ENCODE peak calls at places on chromosome 6, in five cellular contexts. I is SK-N-SH, Z is K562, O is GM12878, R is HepG2. T is an unnamed sample.

GRCh38 chr6:158111987-158112386 is 56.1 kb downstream of the SERAC1 start:
- DNase-seq in Z (no peak), O (no peak), R (no peak), I (no peak), T (no peak)

GRCh38 chr6:91634791-91635190 is 1047.9 kb upstream of the MAP3K7 start:
- DNase-seq in O (no peak), R (no peak), Z (no peak), I (no peak), T (no peak)

GRCh38 chr6:35253249-35253648 is 6.3 kb upstream of the ZNF76 start:
- DNase-seq in I (no peak), R (no peak), O (no peak), Z (no peak), T (no peak)

GRCh38 chr6:156017838-156018237 is 562.2 kb upstream of the NOX3 start:
- DNase-seq in R (no peak), I (no peak), Z (no peak), O (no peak), T (peak)

GRCh38 chr6:106254636-106255035 is 70.9 kb downstream of the ATG5 start:
- DNase-seq in I (no peak), O (no peak), R (no peak), Z (no peak), T (peak)

GRCh38 chr6:80163754-80164187 is 57.3 kb downstream of the BCKDHB start:
- DNase-seq in O (peak), I (no peak), Z (no peak), R (peak), T (peak)

GRCh38 chr6:150412221-150412620 is 43.4 kb downstream of the IYD start:
- DNase-seq in O (no peak), Z (no peak), I (no peak), R (no peak), T (no peak)

GRCh38 chr6:54801669-54802068 is 44.9 kb upstream of the FAM83B start:
- DNase-seq in O (no peak), R (no peak), Z (no peak), I (no peak), T (peak)

GRCh38 chr6:145699462-145699861 is 35.9 kb downstream of the EPM2A start:
- DNase-seq in I (no peak), O (no peak), R (no peak), Z (no peak), T (peak)

GRCh38 chr6:130587778-130588520 is 222.1 kb downstream of the TMEM200A start:
- DNase-seq in R (no peak), Z (no peak), I (no peak), O (no peak), T (peak)

GRCh38 chr6:29763491-29764289 is 40.5 kb downstream of the HLA-F start:
- DNase-seq in I (no peak), Z (no peak), R (no peak), O (no peak), T (peak)

GRCh38 chr6:143864234-143864633 is at the start of gene ZC2HC1B:
- DNase-seq in O (no peak), R (no peak), Z (no peak), I (no peak), T (peak)

GRCh38 chr6:11391934-11392777 is 145.4 kb upstream of the TMEM170B start:
- DNase-seq in R (peak), O (no peak), Z (no peak), I (no peak), T (no peak)

GRCh38 chr6:140485740-140486467 is 1111.5 kb upstream of the CITED2 start:
- DNase-seq in I (no peak), R (no peak), O (peak), Z (no peak), T (peak)

GRCh38 chr6:83467620-83468036 is 36.8 kb upstream of the ME1 start:
- DNase-seq in Z (no peak), O (no peak), I (no peak), R (no peak), T (no peak)

GRCh38 chr6:72524011-72524645 is 97.7 kb upstream of the KCNQ5 start:
- DNase-seq in I (no peak), O (no peak), Z (no peak), R (no peak), T (no peak)

GRCh38 chr6:55082021-55082420 is 92.3 kb upstream of the HCRTR2 start:
- DNase-seq in O (no peak), I (no peak), Z (no peak), R (no peak), T (no peak)

GRCh38 chr6:160088069-160088773 is 33.4 kb upstream of the SLC22A1 start:
- DNase-seq in Z (peak), R (peak), I (peak), O (no peak), T (peak)

GRCh38 chr6:85561750-85562357 is 31.8 kb downstream of the SNX14 start:
- DNase-seq in O (no peak), I (no peak), Z (no peak), R (no peak), T (peak)

GRCh38 chr6:106894978-106895702 is 79.4 kb downstream of the CD24 start:
- DNase-seq in O (no peak), R (peak), Z (peak), I (no peak), T (peak)

GRCh38 chr6:133399426-133399825 is 158.3 kb downstream of the EYA4 start:
- DNase-seq in O (no peak), Z (no peak), R (no peak), I (no peak), T (no peak)

GRCh38 chr6:42142118-42142835 is at the start of gene C6orf132:
- DNase-seq in Z (no peak), R (peak), I (peak), O (no peak), T (no peak)
- TF ChIP-seq MXI1 in Z (no peak), R (no peak), I (no peak), O (no peak), T (no peak)

GRCh38 chr6:139338845-139339244 is 35.6 kb downstream of the CITED2 start:
- DNase-seq in R (no peak), Z (no peak), I (no peak), O (no peak), T (peak)

GRCh38 chr6:139336488-139336887 is 38.0 kb downstream of the CITED2 start:
- DNase-seq in O (no peak), Z (no peak), R (no peak), I (no peak), T (peak)

GRCh38 chr6:139337830-139338229 is 36.6 kb downstream of the CITED2 start:
- DNase-seq in O (no peak), I (no peak), R (no peak), Z (no peak), T (no peak)

GRCh38 chr6:139335447-139336210 is 38.8 kb downstream of the CITED2 start:
- DNase-seq in O (no peak), I (no peak), Z (no peak), R (no peak), T (no peak)

DNA sequence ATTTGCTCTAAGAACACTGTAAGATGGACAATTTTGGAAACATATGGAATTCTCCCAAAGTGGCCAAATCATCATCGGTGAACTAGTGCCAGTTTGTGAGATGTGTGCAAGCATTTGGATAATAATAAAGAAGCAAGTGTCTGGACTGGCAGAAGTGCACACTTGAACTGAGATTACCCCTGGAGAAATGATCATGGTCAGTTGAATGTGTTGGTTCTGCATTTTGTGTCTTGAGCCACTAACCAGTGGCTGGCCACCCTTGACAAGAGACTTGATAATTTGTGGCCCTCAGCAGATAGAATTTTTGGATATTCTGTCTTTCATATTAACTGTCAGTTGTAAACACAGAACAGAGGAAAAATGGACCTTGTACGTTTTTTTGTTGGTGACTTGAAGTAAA is 37.5 kb downstream of the CITED2 start:
- DNase-seq in O (no peak), Z (no peak), I (no peak), R (no peak), T (no peak)
- TF ChIP-seq MXI1 in O (no peak), Z (no peak), I (no peak), R (no peak), T (no peak)

GRCh38 chr6:166516256-166516655 is 70.2 kb downstream of the RAMACL start:
- DNase-seq in O (no peak), R (no peak), Z (no peak), I (no peak), T (peak)
- TF ChIP-seq MXI1 in O (no peak), R (no peak), Z (no peak), I (no peak), T (no peak)

GRCh38 chr6:149212892-149213786 is 104.4 kb upstream of the TAB2 start:
- DNase-seq in O (no peak), Z (no peak), I (no peak), R (no peak), T (no peak)
- TF ChIP-seq MXI1 in O (no peak), Z (no peak), I (no peak), R (no peak), T (no peak)

DNA sequence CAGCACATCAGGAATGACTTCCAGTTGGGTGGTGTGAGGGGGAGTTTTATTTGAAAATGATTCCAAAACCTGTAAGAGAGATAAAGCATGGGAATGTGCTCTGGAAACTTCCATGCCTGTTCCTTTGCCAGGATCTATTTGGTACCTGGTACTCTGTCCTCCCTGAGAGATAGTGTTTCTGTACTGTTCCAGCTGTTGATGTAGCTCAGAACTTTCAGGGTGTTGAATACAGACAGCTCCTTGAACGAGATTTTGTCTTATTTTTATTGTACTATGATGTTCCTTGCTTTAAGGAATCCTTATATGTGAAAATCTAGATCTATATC is 148.7 kb upstream of the RIPOR2 start:
- DNase-seq in Z (no peak), O (no peak), R (no peak), I (no peak), T (no peak)
- TF ChIP-seq MXI1 in Z (no peak), O (no peak), R (no peak), I (no peak), T (no peak)

DNA sequence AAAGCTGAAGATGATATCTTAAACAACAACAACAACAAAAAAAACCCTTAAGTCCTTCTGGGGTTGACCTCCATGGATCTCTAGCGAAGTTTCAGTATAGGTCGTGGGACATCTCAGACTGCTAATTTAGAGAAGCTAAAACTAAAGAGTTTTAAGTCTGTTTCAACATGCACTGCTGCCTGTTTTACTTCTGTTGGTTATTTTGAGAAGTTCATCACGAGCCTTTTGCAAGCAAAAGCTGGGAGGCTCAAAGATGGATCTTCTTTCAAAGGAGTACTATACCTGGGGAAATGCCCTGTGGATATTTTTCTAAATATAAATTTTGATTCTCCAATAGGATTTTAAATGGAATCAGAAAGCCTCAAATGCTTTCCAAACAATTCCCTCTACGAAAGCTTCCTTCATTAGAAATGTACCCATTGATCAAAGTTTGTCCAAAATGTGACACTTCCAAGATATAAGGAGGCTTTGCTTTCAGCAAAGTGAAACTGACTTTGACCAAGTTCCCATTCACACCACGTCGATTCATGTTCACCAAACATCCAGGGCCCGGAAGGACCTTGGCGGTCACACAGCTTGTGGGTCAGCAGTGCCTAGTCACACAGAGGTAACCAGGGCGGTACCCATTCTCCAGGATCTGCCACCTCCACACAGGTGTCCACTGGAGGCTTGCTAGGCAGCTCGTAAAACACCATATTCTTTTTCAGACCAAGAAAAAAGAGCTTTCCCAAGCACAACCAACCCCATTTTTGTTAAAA is 94.7 kb upstream of the QKI start:
- DNase-seq in O (no peak), R (no peak), Z (no peak), I (no peak), T (no peak)
- TF ChIP-seq MXI1 in O (no peak), R (no peak), Z (no peak), I (no peak), T (no peak)

GRCh38 chr6:68774843-68775242 is 139.8 kb downstream of the ADGRB3 start:
- DNase-seq in Z (no peak), R (no peak), O (no peak), I (no peak), T (no peak)

GRCh38 chr6:68777956-68778355 is 142.9 kb downstream of the ADGRB3 start:
- DNase-seq in R (no peak), Z (no peak), O (no peak), I (peak), T (peak)

GRCh38 chr6:68779366-68779765 is 144.3 kb downstream of the ADGRB3 start:
- DNase-seq in Z (no peak), O (no peak), R (no peak), I (no peak), T (no peak)

GRCh38 chr6:68776382-68776781 is 141.3 kb downstream of the ADGRB3 start:
- DNase-seq in Z (no peak), I (no peak), O (no peak), R (no peak), T (no peak)

DNA sequence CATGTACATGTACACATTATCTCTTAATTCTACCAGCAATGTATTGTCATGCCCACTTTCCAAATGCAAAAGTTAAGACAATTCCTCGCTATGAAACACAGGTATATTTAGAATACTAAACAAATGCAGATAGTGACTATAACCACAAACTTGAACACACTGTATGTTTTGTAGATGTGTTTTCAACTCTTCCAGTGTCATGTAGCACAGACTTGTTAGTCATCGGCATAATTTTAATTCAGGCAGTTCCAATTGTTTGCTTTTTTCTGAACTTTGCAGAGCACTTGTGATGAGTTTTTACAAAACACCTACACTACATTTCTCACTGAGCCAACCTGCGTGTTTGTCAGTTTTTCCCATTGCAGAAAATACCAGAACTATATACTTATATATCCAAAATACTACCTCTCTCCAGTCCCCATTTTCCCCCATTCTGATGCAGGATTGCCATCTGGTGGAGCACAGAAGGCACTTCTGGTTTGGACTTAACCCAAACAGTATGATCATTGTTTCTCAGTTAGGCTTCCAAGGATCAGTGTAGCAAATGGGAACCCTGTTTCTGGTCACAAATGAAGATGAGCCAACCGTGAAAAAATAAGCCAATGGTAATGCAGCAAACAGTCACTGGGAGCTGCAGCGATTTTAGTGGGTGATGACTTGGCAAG is 143.4 kb downstream of the ADGRB3 start:
- DNase-seq in R (peak), I (peak), Z (peak), O (no peak), T (peak)
- TF ChIP-seq MXI1 in R (no peak), I (no peak), Z (no peak), O (no peak), T (no peak)

DNA sequence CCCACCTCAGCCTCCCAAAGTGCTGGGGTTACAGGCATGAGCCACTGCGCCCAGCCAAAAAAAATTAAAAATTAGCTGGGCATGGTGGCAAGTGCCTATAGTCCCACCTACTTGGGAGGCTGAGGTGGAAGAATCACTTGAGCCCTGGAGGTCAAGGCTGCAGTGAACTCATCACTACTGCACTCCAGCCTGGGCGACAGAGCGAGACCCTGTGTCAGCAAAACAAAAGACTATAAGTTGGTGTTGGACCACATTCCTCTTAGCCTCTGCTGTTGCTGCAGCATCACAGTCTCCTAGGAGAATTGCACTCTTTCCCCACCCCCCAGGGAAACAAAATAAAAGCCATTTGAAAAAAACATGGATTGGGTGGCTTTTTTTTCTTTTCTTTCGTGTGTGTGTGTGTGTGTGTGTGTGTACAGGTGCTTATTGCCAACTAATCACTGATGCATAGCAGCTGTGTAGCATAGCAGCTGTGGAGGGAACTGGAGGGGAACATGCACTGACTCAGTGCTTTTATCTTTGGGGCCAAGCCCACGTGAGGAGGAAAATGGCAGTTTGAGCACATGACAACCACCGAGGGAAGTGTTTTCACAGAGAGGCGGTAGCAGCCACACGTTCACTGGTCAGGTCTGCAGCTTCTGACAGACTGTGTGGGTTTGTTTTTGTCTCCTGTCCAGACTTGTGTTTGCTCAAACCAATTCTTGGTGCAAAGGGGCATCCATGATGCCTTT is 27.5 kb downstream of the ALDH5A1 start:
- DNase-seq in Z (no peak), O (peak), I (no peak), R (no peak), T (peak)
- TF ChIP-seq MXI1 in Z (no peak), O (peak), I (no peak), R (no peak), T (no peak)

T was measured in IMR-90.